ENCODE peak calls at places on chromosomes 6 and 20, in five cellular contexts. A is HCT116, Z is H1, B is mammary epithelial cell, U is fibroblast of lung. P is an unnamed sample.

GRCh38 chr20:62736407-62737071 is 27.9 kb downstream of the NTSR1 start:
- DNase-seq in B (no peak), U (no peak), A (peak), Z (no peak), P (no peak)

GRCh38 chr6:106973018-106973840 is 1.3 kb downstream of the CD24 start:
- DNase-seq in B (peak), Z (no peak), A (no peak), U (peak), P (no peak)

GRCh38 chr6:15301179-15302006 is 55.5 kb downstream of the JARID2 start:
- DNase-seq in B (no peak), Z (no peak), U (no peak), A (no peak), P (no peak)

GRCh38 chr20:44208770-44209169 is 1.8 kb downstream of the OSER1 start:
- DNase-seq in B (no peak), A (no peak), Z (no peak), U (peak), P (no peak)

GRCh38 chr6:11613858-11614257 is 76.3 kb downstream of the TMEM170B start:
- DNase-seq in B (peak), Z (no peak), U (peak), A (peak), P (no peak)

GRCh38 chr20:62172666-62173065 is 10.2 kb upstream of the MTG2 start:
- DNase-seq in Z (no peak), A (no peak), B (no peak), U (no peak), P (no peak)

GRCh38 chr20:41249781-41250281 is 67.7 kb downstream of the ZHX3 start:
- DNase-seq in A (no peak), Z (peak), U (peak), B (peak), P (no peak)

GRCh38 chr6:158460602-158461092 is 99.2 kb upstream of the TMEM181 start:
- DNase-seq in Z (no peak), B (peak), U (peak), A (no peak), P (no peak)

GRCh38 chr6:26550250-26550993 is 12.3 kb downstream of the HMGN4 start:
- DNase-seq in Z (peak), A (no peak), B (peak), U (peak), P (no peak)

GRCh38 chr6:17865798-17866725 is 121.4 kb downstream of the KIF13A start:
- DNase-seq in Z (no peak), B (peak), U (peak), A (peak), P (peak)

GRCh38 chr6:112298021-112298745 is 43.8 kb upstream of the LAMA4 start:
- DNase-seq in B (peak), U (peak), A (no peak), Z (no peak), P (no peak)

GRCh38 chr6:165804331-165805066 is 141.5 kb upstream of the PDE10A start:
- DNase-seq in B (no peak), U (peak), A (no peak), Z (peak), P (no peak)

GRCh38 chr20:56440346-56441007 is 27.9 kb upstream of the RTF2 start:
- DNase-seq in B (no peak), Z (no peak), U (peak), A (no peak), P (no peak)

GRCh38 chr20:61848851-61849250 is 216.8 kb downstream of the TAF4 start:
- DNase-seq in B (no peak), A (no peak), Z (no peak), U (no peak), P (no peak)

GRCh38 chr6:16684195-16684689 is 77.0 kb downstream of the ATXN1 start:
- DNase-seq in B (peak), Z (no peak), A (no peak), U (peak), P (no peak)

GRCh38 chr6:133358598-133358997 is 117.4 kb downstream of the EYA4 start:
- DNase-seq in U (no peak), A (no peak), B (no peak), Z (no peak), P (no peak)

GRCh38 chr20:17648782-17649730 is 33.0 kb downstream of the RRBP1 start:
- DNase-seq in U (no peak), Z (no peak), A (no peak), B (no peak), P (no peak)

GRCh38 chr6:33142501-33142900 is 49.8 kb downstream of the COL11A2 start:
- DNase-seq in B (no peak), U (no peak), A (no peak), Z (no peak), P (no peak)

GRCh38 chr20:36745927-36746659 is at the start of gene NDRG3:
- DNase-seq in A (peak), Z (peak), U (peak), B (peak), P (peak)

GRCh38 chr20:52150440-52151258 is 40.9 kb downstream of the ZFP64 start:
- DNase-seq in U (peak), A (peak), B (peak), Z (no peak), P (no peak)

GRCh38 chr6:2563635-2564034 is 187.1 kb downstream of the MYLK4 start:
- DNase-seq in B (no peak), Z (no peak), U (peak), A (no peak), P (no peak)

GRCh38 chr6:163667372-163668060 is 253.0 kb downstream of the QKI start:
- DNase-seq in A (no peak), Z (peak), U (peak), B (no peak), P (no peak)

GRCh38 chr20:8860011-8860495 is 208.8 kb upstream of the PLCB4 start:
- DNase-seq in A (no peak), B (peak), Z (no peak), U (peak), P (no peak)

GRCh38 chr6:2871102-2871501 is 29.4 kb upstream of the SERPINB1 start:
- DNase-seq in Z (no peak), A (no peak), B (no peak), U (no peak), P (no peak)

GRCh38 chr6:121791396-121792315 is 356.2 kb downstream of the GJA1 start:
- DNase-seq in B (no peak), U (no peak), A (no peak), Z (no peak), P (no peak)

GRCh38 chr6:49919935-49920644 is 43.9 kb downstream of the DEFB114 start:
- DNase-seq in U (no peak), A (no peak), B (no peak), Z (no peak), P (no peak)

GRCh38 chr20:23497458-23498026 is 6.6 kb downstream of the CST8 start:
- DNase-seq in Z (no peak), A (no peak), U (no peak), B (peak), P (no peak)

GRCh38 chr20:61440548-61441055 is 188.5 kb downstream of the CDH4 start:
- DNase-seq in B (no peak), Z (no peak), A (no peak), U (no peak), P (no peak)

GRCh38 chr20:63007722-63008488 is 1.1 kb upstream of the BHLHE23 start:
- DNase-seq in B (no peak), A (no peak), U (no peak), Z (no peak), P (no peak)

GRCh38 chr6:148934534-148934933 is 187.7 kb downstream of the UST start:
- DNase-seq in A (no peak), Z (no peak), U (peak), B (no peak), P (no peak)

DNA sequence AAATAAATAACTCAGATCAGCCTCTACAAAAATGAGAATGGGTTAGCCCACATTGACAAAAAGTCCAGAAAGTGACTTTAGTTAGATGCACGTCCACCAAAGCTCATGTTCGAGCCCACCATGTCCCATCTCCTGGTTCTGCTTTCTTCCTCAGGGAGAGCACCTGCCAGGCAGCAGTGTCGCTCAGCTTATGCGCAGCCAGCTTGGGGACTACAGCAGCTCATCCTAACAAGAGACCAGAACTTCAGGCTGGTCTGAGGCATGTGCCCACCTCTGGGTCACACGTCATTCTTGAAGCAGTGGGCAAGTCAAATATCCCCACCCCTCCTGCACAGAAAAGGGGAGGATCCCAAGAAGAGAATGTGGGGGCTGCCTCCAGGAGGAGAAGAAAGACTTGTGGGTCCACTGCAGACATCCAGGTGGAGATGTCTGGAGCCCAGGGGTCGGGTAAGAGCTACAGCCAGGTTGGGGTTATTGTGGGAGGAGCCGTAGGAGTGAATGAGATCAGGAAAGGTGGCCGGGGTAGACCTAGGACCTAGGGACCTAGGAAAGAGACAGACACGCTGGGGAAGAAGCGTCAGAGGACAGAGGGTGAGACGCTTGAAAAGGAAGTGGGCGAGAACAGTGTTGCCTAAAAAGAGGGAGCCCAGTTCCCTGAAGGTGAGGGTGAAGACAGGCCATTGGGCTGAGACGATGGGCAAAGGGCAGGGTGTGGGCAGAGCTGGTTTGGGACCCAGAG is 52.5 kb downstream of the SSR1 start:
- DNase-seq in Z (no peak), U (no peak), B (no peak), A (no peak), P (no peak)
- H2AFZ ChIP-seq in Z (peak), U (peak), B (peak), A (peak), P (peak)

DNA sequence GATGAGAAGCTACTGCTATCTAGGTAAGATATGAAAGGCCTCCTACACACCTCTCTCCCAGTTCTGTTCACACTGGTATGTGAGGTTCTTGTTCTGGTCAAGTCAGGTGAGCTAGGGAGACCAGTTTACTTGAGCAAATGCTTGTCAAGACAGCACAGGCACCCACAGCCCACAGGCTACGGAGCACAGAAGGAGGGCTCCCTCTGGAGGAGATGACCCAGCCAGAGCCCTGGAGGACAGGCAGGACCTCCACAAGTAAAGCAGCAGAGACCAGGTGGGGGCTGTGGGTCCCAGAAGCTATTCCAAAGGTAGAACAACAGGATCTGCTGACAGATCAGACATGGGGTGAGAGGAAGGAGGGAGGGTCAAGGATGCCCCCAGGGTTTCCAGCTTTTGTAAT is 13.2 kb downstream of the MMP24OS start:
- DNase-seq in A (no peak), Z (no peak), B (peak), U (peak), P (no peak)
- TF ChIP-seq CTCF in A (peak), Z (peak), B (peak), U (peak), P (no peak)

GRCh38 chr6:144149894-144150672 is at the start of gene STX11:
- DNase-seq in U (peak), B (peak), Z (peak), A (no peak), P (no peak)
- H2AFZ ChIP-seq in U (peak), B (peak), Z (peak), A (peak), P (peak)

GRCh38 chr6:683742-684440 is 9.0 kb downstream of the EXOC2 start:
- DNase-seq in U (peak), A (no peak), Z (peak), B (no peak), P (no peak)

GRCh38 chr6:680666-681374 is 12.1 kb downstream of the EXOC2 start:
- DNase-seq in B (peak), U (no peak), A (no peak), Z (peak), P (no peak)

GRCh38 chr6:684831-685636 is 7.9 kb downstream of the EXOC2 start:
- DNase-seq in B (peak), A (no peak), Z (peak), U (peak), P (no peak)

GRCh38 chr6:689223-689622 is 3.7 kb downstream of the EXOC2 start:
- DNase-seq in B (no peak), Z (no peak), U (no peak), A (no peak), P (no peak)

GRCh38 chr6:686528-686927 is 6.4 kb downstream of the EXOC2 start:
- DNase-seq in Z (no peak), U (no peak), A (no peak), B (no peak), P (no peak)
- TF ChIP-seq CTCF in Z (peak), U (peak), A (peak), B (peak), P (no peak)

DNA sequence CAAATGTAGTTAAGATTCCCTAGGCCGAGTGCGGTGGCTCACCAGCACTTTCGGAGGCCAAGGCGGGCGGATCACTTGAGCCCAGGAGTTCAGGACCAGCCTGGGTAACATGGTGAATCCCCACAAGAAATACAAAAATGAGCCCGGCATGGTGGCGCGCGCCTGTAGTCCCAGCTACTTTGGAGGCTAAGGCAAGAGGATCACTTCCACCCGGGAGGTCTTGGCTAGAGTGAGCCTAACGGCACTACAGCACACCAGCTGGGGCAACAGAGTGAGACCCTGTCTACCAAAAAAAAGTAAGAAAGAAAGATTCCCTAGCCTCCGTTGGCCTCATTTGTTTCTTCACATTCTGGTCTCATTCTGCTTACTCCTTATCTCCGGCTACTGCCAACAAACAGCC is 1.2 kb downstream of the ESF1 start:
- DNase-seq in Z (no peak), U (no peak), A (no peak), B (no peak), P (no peak)
- H2AFZ ChIP-seq in Z (no peak), U (no peak), A (no peak), B (no peak), P (no peak)

GRCh38 chr6:30611150-30611855 is 5.7 kb downstream of the PPP1R10 start:
- DNase-seq in U (peak), B (no peak), A (no peak), Z (no peak), P (no peak)

GRCh38 chr6:30613251-30614043 is 3.6 kb downstream of the PPP1R10 start:
- DNase-seq in U (peak), A (no peak), Z (no peak), B (no peak), P (no peak)

GRCh38 chr6:30611856-30612194 is 5.2 kb downstream of the PPP1R10 start:
- DNase-seq in U (no peak), Z (no peak), B (no peak), A (no peak), P (no peak)

GRCh38 chr6:30612687-30613248 is 4.3 kb downstream of the PPP1R10 start:
- DNase-seq in A (no peak), B (no peak), Z (no peak), U (peak), P (no peak)

GRCh38 chr6:30612213-30612612 is 4.8 kb downstream of the PPP1R10 start:
- DNase-seq in A (no peak), Z (no peak), U (peak), B (no peak), P (no peak)
- TF ChIP-seq CTCF in A (peak), Z (no peak), U (peak), B (peak), P (peak)

P was measured in keratinocyte.